ENCODE peak calls at places on chromosomes 5 and 9, in five cellular contexts. Z, D, H, T and Y are unnamed samples.

GRCh38 chr9:127783111-127783621 is 2.7 kb upstream of the CDK9 start:
- DNase-seq in Z (peak; percentile 73), D (no peak), H (no peak), T (no peak), Y (peak; percentile 93)

GRCh38 chr5:127306647-127307046 is 16.1 kb downstream of the MEGF10 start:
- DNase-seq in Z (no peak), D (no peak), H (no peak), T (no peak), Y (no peak)

GRCh38 chr9:93958875-93959682 is 3.9 kb upstream of the BARX1 start:
- DNase-seq in Z (no peak), D (peak; percentile 65), H (no peak), T (no peak), Y (peak; percentile 70)

GRCh38 chr9:79774356-79774755 is 202.6 kb downstream of the TLE4 start:
- DNase-seq in Z (no peak), D (no peak), H (no peak), T (no peak), Y (no peak)

GRCh38 chr9:131043097-131043496 is 34.1 kb downstream of the LAMC3 start:
- DNase-seq in Z (no peak), D (no peak), H (no peak), T (no peak), Y (peak; percentile 62)

GRCh38 chr9:35229066-35229778 is 67.4 kb downstream of the UNC13B start:
- DNase-seq in Z (no peak), D (no peak), H (no peak), T (no peak), Y (no peak)

GRCh38 chr5:96734871-96735325 is 72.7 kb downstream of the CAST start:
- DNase-seq in Z (no peak), D (no peak), H (no peak), T (peak; percentile 34), Y (no peak)

GRCh38 chr9:69058101-69058500 is 22.5 kb downstream of the FXN start:
- DNase-seq in Z (no peak), D (no peak), H (no peak), T (no peak), Y (no peak)

GRCh38 chr5:93607367-93608258 is 24.6 kb downstream of the NR2F1 start:
- DNase-seq in Z (no peak), D (peak; percentile 64), H (peak; percentile 44), T (peak; percentile 24), Y (no peak)

GRCh38 chr9:82254646-82255367 is 266.2 kb downstream of the SPATA31D1 start:
- DNase-seq in Z (no peak), D (no peak), H (no peak), T (no peak), Y (no peak)

GRCh38 chr5:32331217-32331926 is 18.6 kb upstream of the MTMR12 start:
- DNase-seq in Z (no peak), D (no peak), H (peak; percentile 91), T (no peak), Y (no peak)
- H3K4me3 ChIP-seq in Z (no peak overlapping the region), D (no peak overlapping the region), H (peak overlapping the region; percentile 32), T (no peak overlapping the region), Y (no peak overlapping the region)

DNA sequence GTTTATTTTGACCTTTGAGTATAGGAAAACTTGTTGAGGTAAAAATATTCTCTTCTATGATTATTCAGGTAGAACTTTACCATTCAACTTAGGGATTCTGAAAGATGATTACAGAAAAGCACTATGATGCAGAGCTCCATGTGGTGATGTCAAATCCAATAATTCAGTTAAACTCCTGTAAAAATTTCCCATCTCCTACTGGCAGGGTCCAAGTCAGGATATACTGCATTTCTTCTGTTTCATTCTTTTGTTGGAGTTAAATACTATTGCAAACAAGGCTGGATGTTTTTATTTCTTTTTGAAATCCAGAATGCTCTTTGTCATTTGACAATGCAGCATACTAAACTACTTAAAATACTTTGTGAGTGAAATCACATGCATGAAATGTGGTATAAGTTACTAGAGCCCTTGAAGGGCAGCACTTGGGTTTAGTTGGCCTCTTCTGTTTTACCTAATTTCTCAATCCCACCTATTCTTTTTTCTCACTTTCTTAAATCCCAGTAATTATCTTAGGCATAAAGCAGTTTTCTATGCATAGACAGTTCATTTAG is 204.5 kb downstream of the FBXL7 start:
- DNase-seq in Z (no peak), D (no peak), H (no peak), T (no peak), Y (no peak)
- TF ChIP-seq GABPA in Z (no peak), D (no peak), H (no peak), T (no peak), Y (no peak)

GRCh38 chr5:147359551-147359950 is 124.7 kb downstream of the STK32A start:
- DNase-seq in Z (no peak), D (no peak), H (no peak), T (no peak), Y (no peak)
- TF ChIP-seq REST in Z (no peak), D (no peak), H (no peak), T (no peak), Y (no peak)

GRCh38 chr5:150407097-150407720 is 5.5 kb downstream of the CD74 start:
- DNase-seq in Z (no peak), D (no peak), H (no peak), T (no peak), Y (no peak)
- H3K4me3 ChIP-seq in Z (peak overlapping the region; percentile 99), D (no peak overlapping the region), H (no peak overlapping the region), T (no peak overlapping the region), Y (no peak overlapping the region)

GRCh38 chr5:23994581-23995370 is 487.4 kb downstream of the PRDM9 start:
- DNase-seq in Z (no peak), D (no peak), H (peak; percentile 2), T (no peak), Y (no peak)
- TF ChIP-seq GABPA in Z (no peak), D (no peak), H (no peak), T (no peak), Y (no peak)

GRCh38 chr9:98369066-98369425 is 113.6 kb upstream of the TBC1D2 start:
- DNase-seq in Z (no peak), D (no peak), H (no peak), T (no peak), Y (no peak)

GRCh38 chr9:98369471-98369870 is 114.0 kb upstream of the TBC1D2 start:
- DNase-seq in Z (no peak), D (no peak), H (no peak), T (no peak), Y (no peak)

GRCh38 chr9:98369896-98370295 is 114.4 kb upstream of the TBC1D2 start:
- DNase-seq in Z (no peak), D (no peak), H (no peak), T (no peak), Y (no peak)

GRCh38 chr9:98370976-98371315 is 115.5 kb upstream of the TBC1D2 start:
- DNase-seq in Z (no peak), D (no peak), H (no peak), T (no peak), Y (no peak)

GRCh38 chr9:98370300-98370975 is 115.0 kb upstream of the TBC1D2 start:
- DNase-seq in Z (no peak), D (no peak), H (no peak), T (no peak), Y (no peak)
- TF ChIP-seq REST in Z (no peak), D (no peak), H (no peak), T (no peak), Y (no peak)

GRCh38 chr5:173963107-173963506 is 25.9 kb upstream of the C5orf47 start:
- DNase-seq in Z (no peak), D (no peak), H (no peak), T (no peak), Y (no peak)
- H3K4me3 ChIP-seq in Z (no peak overlapping the region), D (peak overlapping the region; percentile 49), H (no peak overlapping the region), T (no peak overlapping the region), Y (no peak overlapping the region)

DNA sequence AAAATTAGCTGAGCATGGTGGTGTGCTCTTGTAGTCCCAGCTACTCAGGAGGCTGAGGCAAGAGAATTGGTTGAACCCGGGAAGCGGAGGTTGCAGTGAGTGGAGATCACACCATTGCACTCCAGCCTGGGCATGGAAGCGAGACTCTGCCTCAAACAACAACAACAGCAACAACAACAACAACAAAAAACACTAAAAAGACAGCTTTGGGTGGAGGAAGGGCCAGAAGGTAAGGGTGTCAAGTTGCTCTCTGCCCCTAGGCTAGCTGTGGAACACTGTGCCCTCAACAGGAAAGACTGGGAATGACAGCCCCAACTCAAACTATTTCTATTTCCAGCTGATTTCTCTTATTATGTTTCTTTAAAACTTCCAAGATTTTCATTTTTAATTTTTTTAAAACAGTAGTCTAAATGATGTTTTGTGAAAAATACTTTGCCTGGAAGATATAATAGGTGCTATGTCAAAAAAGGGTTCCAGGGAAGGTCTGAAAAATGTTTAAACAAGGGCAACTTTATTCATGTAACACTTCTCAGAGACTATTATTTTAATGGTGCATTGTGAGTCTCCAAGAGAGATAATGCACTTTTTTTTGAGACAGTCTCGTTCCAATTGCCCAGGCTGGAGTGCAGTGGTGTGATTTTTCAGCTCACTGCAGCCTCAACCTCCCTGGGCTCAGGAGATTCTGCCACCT is 29.9 kb downstream of the CLINT1 start:
- DNase-seq in Z (no peak), D (peak; percentile 14), H (no peak), T (peak; percentile 51), Y (no peak)
- TF ChIP-seq GABPA in Z (no peak), D (no peak), H (no peak), T (no peak), Y (no peak)

GRCh38 chr5:172545291-172545761 is 91.0 kb upstream of the SH3PXD2B start:
- DNase-seq in Z (no peak), D (no peak), H (no peak), T (no peak), Y (no peak)
- TF ChIP-seq REST in Z (no peak), D (no peak), H (no peak), T (no peak), Y (no peak)

GRCh38 chr5:37725185-37725584 is 114.7 kb downstream of the GDNF start:
- DNase-seq in Z (no peak), D (no peak), H (peak; percentile 30), T (no peak), Y (no peak)

GRCh38 chr5:37722236-37723146 is 117.3 kb downstream of the GDNF start:
- DNase-seq in Z (peak; percentile 59), D (no peak), H (peak; percentile 73), T (peak; percentile 45), Y (peak; percentile 64)

GRCh38 chr5:37727238-37727637 is 112.6 kb downstream of the GDNF start:
- DNase-seq in Z (no peak), D (no peak), H (no peak), T (no peak), Y (no peak)

GRCh38 chr5:37723147-37723961 is 116.5 kb downstream of the GDNF start:
- DNase-seq in Z (no peak), D (no peak), H (no peak), T (peak; percentile 68), Y (peak; percentile 5)

GRCh38 chr5:37724395-37725125 is 115.3 kb downstream of the GDNF start:
- DNase-seq in Z (no peak), D (no peak), H (no peak), T (no peak), Y (no peak)
- H3K4me3 ChIP-seq in Z (no peak overlapping the region), D (no peak overlapping the region), H (no peak overlapping the region), T (no peak overlapping the region), Y (no peak overlapping the region)